ENCODE peak calls at places on chromosomes 12 and 14, in five cellular contexts. One of them, this sample, is unnamed.

GRCh38 chr12:75998292-75999063 is 33.1 kb downstream of the PHLDA1 start:
- DNase-seq in NCI-H345: no peak
- DNase-seq in adipocyte: no peak
- DNase-seq in GF-D8: no peak
- DNase-seq in T-helper 17 cell: no peak
- DNase-seq in this sample: no peak

GRCh38 chr14:65073605-65074201 is 28.6 kb downstream of the MAX start:
- DNase-seq in adipocyte: no peak
- DNase-seq in T-helper 17 cell: no peak
- DNase-seq in NCI-H345: no peak
- DNase-seq in GF-D8: no peak
- DNase-seq in this sample: no peak

GRCh38 chr12:121610239-121611149 is 15.8 kb upstream of the ORAI1 start:
- DNase-seq in GF-D8: no peak
- DNase-seq in NCI-H345: no peak
- DNase-seq in adipocyte: peak; percentile 50
- DNase-seq in T-helper 17 cell: no peak
- DNase-seq in this sample: no peak

GRCh38 chr12:54173066-54173726 is 15.6 kb downstream of the SMUG1 start:
- DNase-seq in NCI-H345: peak; percentile 69
- DNase-seq in GF-D8: no peak
- DNase-seq in T-helper 17 cell: no peak
- DNase-seq in adipocyte: peak; percentile 65
- DNase-seq in this sample: no peak

GRCh38 chr14:61535470-61535869 is 159.8 kb upstream of the HIF1A start:
- DNase-seq in T-helper 17 cell: no peak
- DNase-seq in adipocyte: no peak
- DNase-seq in GF-D8: no peak
- DNase-seq in NCI-H345: no peak
- DNase-seq in this sample: no peak

GRCh38 chr12:124772467-124773170 is 91.0 kb downstream of the SCARB1 start:
- DNase-seq in T-helper 17 cell: no peak
- DNase-seq in NCI-H345: no peak
- DNase-seq in GF-D8: no peak
- DNase-seq in adipocyte: no peak
- DNase-seq in this sample: no peak

GRCh38 chr14:99884834-99885648 is 91.8 kb downstream of the EML1 start:
- DNase-seq in NCI-H345: peak; percentile 79
- DNase-seq in GF-D8: no peak
- DNase-seq in adipocyte: peak; percentile 90
- DNase-seq in T-helper 17 cell: no peak
- DNase-seq in this sample: peak; percentile 32

GRCh38 chr12:126617312-126617711 is 1552.1 kb downstream of the AACS start:
- DNase-seq in adipocyte: peak; percentile 5
- DNase-seq in NCI-H345: no peak
- DNase-seq in T-helper 17 cell: no peak
- DNase-seq in GF-D8: no peak
- DNase-seq in this sample: no peak

GRCh38 chr12:91205791-91206190 is 23.2 kb upstream of the DCN start:
- DNase-seq in NCI-H345: no peak
- DNase-seq in adipocyte: no peak
- DNase-seq in T-helper 17 cell: no peak
- DNase-seq in GF-D8: no peak
- DNase-seq in this sample: no peak

GRCh38 chr12:6996040-6996441 is 22.2 kb downstream of the LPCAT3 start:
- DNase-seq in NCI-H345: no peak
- DNase-seq in GF-D8: no peak
- DNase-seq in adipocyte: peak; percentile 69
- DNase-seq in T-helper 17 cell: no peak
- DNase-seq in this sample: peak; percentile 33

GRCh38 chr14:99242816-99243795 is 28.9 kb downstream of the BCL11B start:
- DNase-seq in GF-D8: no peak
- DNase-seq in T-helper 17 cell: no peak
- DNase-seq in adipocyte: no peak
- DNase-seq in NCI-H345: no peak
- DNase-seq in this sample: no peak

GRCh38 chr14:88384653-88385205 is 728 bp upstream of the SPATA7 start:
- DNase-seq in GF-D8: no peak
- DNase-seq in adipocyte: peak; percentile 72
- DNase-seq in NCI-H345: peak; percentile 6
- DNase-seq in T-helper 17 cell: no peak
- DNase-seq in this sample: no peak

GRCh38 chr12:6193853-6194815 is 6.1 kb upstream of the CD9 start:
- DNase-seq in NCI-H345: no peak
- DNase-seq in adipocyte: no peak
- DNase-seq in T-helper 17 cell: no peak
- DNase-seq in GF-D8: no peak
- DNase-seq in this sample: no peak

GRCh38 chr14:36690301-36691020 is 28.8 kb downstream of the PAX9 start:
- DNase-seq in NCI-H345: no peak
- DNase-seq in adipocyte: no peak
- DNase-seq in GF-D8: no peak
- DNase-seq in T-helper 17 cell: no peak
- DNase-seq in this sample: peak; percentile 13

GRCh38 chr12:25436206-25436912 is 116.7 kb downstream of the LMNTD1 start:
- DNase-seq in T-helper 17 cell: no peak
- DNase-seq in adipocyte: peak; percentile 95
- DNase-seq in NCI-H345: peak; percentile 47
- DNase-seq in GF-D8: no peak
- DNase-seq in this sample: peak; percentile 59

GRCh38 chr12:103969391-103969790 is 3.7 kb downstream of the TDG start:
- DNase-seq in adipocyte: peak; percentile 48
- DNase-seq in T-helper 17 cell: no peak
- DNase-seq in GF-D8: no peak
- DNase-seq in NCI-H345: no peak
- DNase-seq in this sample: peak; percentile 37

GRCh38 chr12:117100251-117100650 is 1.0 kb upstream of the TESC start:
- DNase-seq in NCI-H345: no peak
- DNase-seq in T-helper 17 cell: no peak
- DNase-seq in adipocyte: peak; percentile 42
- DNase-seq in GF-D8: no peak
- DNase-seq in this sample: no peak

This sample was measured in HS-5.